ENCODE peak calls at places on chromosome 1, in five cellular contexts. I is omental fat pad, K is endothelial cell, Y is ovary, G is progenitor cell of endocrine pancreas. B is an unnamed sample.

GRCh38 chr1:114113801-114114750 is 39.6 kb downstream of the SYT6 start:
- DNase-seq in I (no peak), Y (no peak), K (no peak), G (no peak), B (no peak)

GRCh38 chr1:101298663-101299062 is 61.8 kb downstream of the S1PR1 start:
- DNase-seq in K (no peak), I (no peak), Y (no peak), G (no peak), B (no peak)

GRCh38 chr1:3387401-3387800 is 67.1 kb upstream of the ARHGEF16 start:
- DNase-seq in K (no peak), I (no peak), G (no peak), Y (no peak), B (no peak)

GRCh38 chr1:21175670-21176581 is 771 bp downstream of the EIF4G3 start:
- DNase-seq in Y (peak), G (peak), I (no peak), K (peak), B (peak)

GRCh38 chr1:153790996-153791855 is 16.0 kb downstream of the SLC27A3 start:
- DNase-seq in Y (no peak), G (no peak), I (no peak), K (no peak), B (no peak)

GRCh38 chr1:10633416-10633815 is 158.7 kb downstream of the PEX14 start:
- DNase-seq in G (no peak), I (no peak), K (no peak), Y (no peak), B (no peak)

GRCh38 chr1:10835423-10836421 is 39.3 kb upstream of the CASZ1 start:
- DNase-seq in K (peak), I (no peak), G (peak), Y (no peak), B (peak)

GRCh38 chr1:5648410-5649165 is 343.6 kb downstream of the NPHP4 start:
- DNase-seq in I (no peak), K (no peak), G (no peak), Y (no peak), B (no peak)

GRCh38 chr1:32816676-32817158 is 441 bp downstream of the YARS1 start:
- DNase-seq in Y (no peak), G (no peak), I (no peak), K (peak), B (peak)

GRCh38 chr1:240031009-240031408 is 60.7 kb upstream of the FMN2 start:
- DNase-seq in Y (no peak), I (no peak), G (no peak), K (no peak), B (no peak)

GRCh38 chr1:156257711-156258110 is 9.9 kb upstream of the PAQR6 start:
- DNase-seq in Y (no peak), K (no peak), I (no peak), G (no peak), B (no peak)

GRCh38 chr1:156262461-156263287 is 14.8 kb upstream of the PAQR6 start:
- DNase-seq in G (no peak), K (no peak), I (no peak), Y (no peak), B (no peak)

GRCh38 chr1:156258859-156259258 is 11.0 kb upstream of the PAQR6 start:
- DNase-seq in I (no peak), G (no peak), Y (no peak), K (no peak), B (no peak)

GRCh38 chr1:156260896-156261295 is 13.0 kb upstream of the PAQR6 start:
- DNase-seq in G (no peak), Y (no peak), K (no peak), I (no peak), B (no peak)

DNA sequence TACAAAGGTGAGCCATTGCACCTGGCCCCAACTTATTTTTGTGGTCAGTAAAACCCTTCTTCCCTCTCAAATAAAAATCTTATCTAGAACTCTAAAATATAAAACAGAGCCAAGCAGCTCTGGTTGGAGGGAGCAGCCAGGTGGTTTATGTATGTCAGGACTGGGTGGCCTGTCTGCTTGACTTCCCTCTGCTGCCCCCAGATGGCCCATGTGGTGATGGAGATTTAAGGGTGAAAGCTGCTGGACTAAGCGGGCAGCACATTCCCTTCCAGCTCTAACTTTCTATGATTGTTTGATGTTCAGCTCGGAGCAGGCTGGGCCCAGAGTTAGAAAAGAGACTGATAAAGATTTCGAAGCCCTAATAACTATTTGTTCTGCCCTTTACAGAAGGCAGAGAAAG is 11.9 kb upstream of the PAQR6 start:
- DNase-seq in I (no peak), K (no peak), Y (no peak), G (no peak), B (no peak)
- TF ChIP-seq CTCF in I (no peak), K (no peak), Y (no peak), G (no peak), B (no peak)

GRCh38 chr1:167520711-167521206 is 2.4 kb upstream of the CD247 start:
- DNase-seq in K (no peak), Y (no peak), I (no peak), G (no peak), B (no peak)
- TF ChIP-seq CTCF in K (no peak), Y (no peak), I (no peak), G (no peak), B (no peak)

GRCh38 chr1:37509181-37509580 is 5.4 kb downstream of the MEAF6 start:
- DNase-seq in I (no peak), G (no peak), K (no peak), Y (no peak), B (no peak)
- TF ChIP-seq CTCF in I (no peak), G (peak), K (no peak), Y (no peak), B (peak)

GRCh38 chr1:193190096-193190744 is 3.8 kb upstream of the B3GALT2 start:
- DNase-seq in Y (no peak), G (no peak), I (no peak), K (no peak), B (no peak)
- TF ChIP-seq CTCF in Y (no peak), G (peak), I (no peak), K (no peak), B (peak)

DNA sequence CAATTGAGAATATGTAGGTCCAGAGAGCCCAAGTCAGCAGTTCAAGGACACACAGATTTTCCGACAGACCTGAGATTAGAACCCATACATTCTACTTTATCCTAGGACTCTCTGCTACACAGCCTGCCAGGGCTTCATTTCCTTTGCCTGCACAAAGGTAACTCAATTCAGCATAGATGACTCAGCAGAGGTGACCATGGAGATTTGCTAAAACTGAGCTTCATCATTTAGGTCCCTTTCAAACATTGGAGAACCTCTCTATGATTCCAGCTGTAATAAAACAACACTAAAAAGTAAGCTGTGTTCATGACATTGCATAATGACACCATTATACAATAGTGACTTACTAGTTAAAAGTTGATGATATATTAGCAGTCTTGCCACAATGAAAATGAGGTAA is 22.2 kb downstream of the DAB1 start:
- DNase-seq in I (no peak), G (no peak), Y (no peak), K (no peak), B (no peak)
- TF ChIP-seq CTCF in I (no peak), G (no peak), Y (no peak), K (no peak), B (no peak)

B was measured in neural crest cell.